ENCODE peak calls at places on chromosomes 13 and 19, in five cellular contexts. K is cardiac muscle cell; T is tibial artery; W is CD8-positive, alpha-beta T cell; O is PC-3. F is an unnamed sample.

GRCh38 chr19:52522555-52522954 is 4.9 kb upstream of the ZNF808 start:
- DNase-seq in K (no peak), O (no peak), W (no peak), T (no peak), F (peak; percentile 90)

GRCh38 chr19:31616031-31616430 is 266.8 kb upstream of the TSHZ3 start:
- DNase-seq in T (no peak), W (no peak), K (no peak), O (no peak), F (no peak)

GRCh38 chr13:42893346-42893745 is 98.7 kb downstream of the EPSTI1 start:
- DNase-seq in T (no peak), O (peak; percentile 21), K (no peak), W (no peak), F (no peak)

GRCh38 chr13:73981595-73981994 is 152.6 kb downstream of the KLF12 start:
- DNase-seq in W (no peak), T (no peak), O (no peak), K (no peak), F (no peak)

GRCh38 chr13:26246154-26246553 is 7.8 kb upstream of the CDK8 start:
- DNase-seq in O (no peak), K (no peak), W (no peak), T (no peak), F (no peak)

GRCh38 chr13:83996415-83996814 is 114.1 kb upstream of the SLITRK1 start:
- DNase-seq in W (no peak), T (no peak), K (no peak), O (no peak), F (no peak)

GRCh38 chr19:6527893-6528543 is 2.8 kb upstream of the TNFSF9 start:
- DNase-seq in W (no peak), K (no peak), T (no peak), O (no peak), F (no peak)

GRCh38 chr13:35592457-35592856 is 116.0 kb upstream of the MAB21L1 start:
- DNase-seq in W (no peak), O (no peak), T (no peak), K (no peak), F (no peak)

GRCh38 chr19:54667217-54667616 is 4.4 kb downstream of the LILRB4 start:
- DNase-seq in K (no peak), O (no peak), W (no peak), T (no peak), F (no peak)

GRCh38 chr13:43159007-43159406 is 135.6 kb downstream of the DNAJC15 start:
- DNase-seq in W (no peak), O (no peak), T (no peak), K (no peak), F (peak; percentile 54)

DNA sequence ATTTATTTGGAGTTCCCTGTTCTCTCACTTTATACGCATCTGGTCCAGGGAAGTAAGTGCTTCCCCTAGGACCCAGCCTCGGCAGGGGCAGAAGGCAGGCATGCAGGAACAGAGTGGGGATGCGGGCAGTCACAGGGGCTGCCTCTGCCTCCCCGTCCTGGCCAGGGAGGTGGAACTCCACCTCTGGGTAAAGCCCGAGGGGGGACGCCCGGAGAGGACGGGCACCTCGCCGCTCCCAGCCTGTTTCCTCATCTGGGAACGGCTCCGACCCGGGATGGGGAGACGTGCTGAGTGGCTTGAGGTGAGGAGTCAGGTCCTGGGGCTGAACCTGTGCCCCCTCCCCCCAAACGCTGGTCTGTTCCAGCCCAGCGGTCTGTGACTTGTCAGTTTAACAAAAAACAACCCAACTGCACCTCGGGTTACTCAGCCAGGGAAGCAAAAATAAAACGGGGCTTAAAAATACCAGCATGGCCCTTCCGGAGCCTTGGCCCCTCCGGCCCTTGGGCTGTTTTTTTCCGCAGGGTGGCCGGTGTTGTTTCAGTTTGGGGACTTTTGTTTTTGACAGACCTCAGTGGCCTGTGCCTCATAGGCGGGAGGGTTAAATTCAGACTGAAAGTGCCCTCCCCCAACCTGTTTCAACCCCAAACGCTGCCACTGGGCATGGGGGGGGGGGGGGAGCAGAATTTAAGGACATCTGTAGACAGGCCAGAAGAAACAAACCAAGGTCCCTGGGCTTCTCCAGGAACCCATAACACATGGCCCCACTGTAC is 4.1 kb downstream of the TCF3 start:
- DNase-seq in K (no peak), O (no peak), T (no peak), W (no peak), F (no peak)
- H3K4me1 ChIP-seq in K (no peaks in the 10 kb centered on the region), O (no peaks in the 10 kb centered on the region), T (peaks cover 28% of the 10 kb centered on the region), W (peaks cover 12% of the 10 kb centered on the region), F (peaks cover 10% of the 10 kb centered on the region)

GRCh38 chr19:47615230-47615629 is 6.3 kb downstream of the BICRA start:
- DNase-seq in O (no peak), T (no peak), K (no peak), W (no peak), F (no peak)

GRCh38 chr19:47610902-47611301 is 2.0 kb downstream of the BICRA start:
- DNase-seq in T (no peak), O (no peak), K (no peak), W (no peak), F (no peak)

GRCh38 chr19:47615714-47616113 is 6.8 kb downstream of the BICRA start:
- DNase-seq in T (no peak), W (no peak), K (no peak), O (no peak), F (no peak)

GRCh38 chr19:47614559-47614958 is 5.6 kb downstream of the BICRA start:
- DNase-seq in O (no peak), T (no peak), K (no peak), W (no peak), F (no peak)

DNA sequence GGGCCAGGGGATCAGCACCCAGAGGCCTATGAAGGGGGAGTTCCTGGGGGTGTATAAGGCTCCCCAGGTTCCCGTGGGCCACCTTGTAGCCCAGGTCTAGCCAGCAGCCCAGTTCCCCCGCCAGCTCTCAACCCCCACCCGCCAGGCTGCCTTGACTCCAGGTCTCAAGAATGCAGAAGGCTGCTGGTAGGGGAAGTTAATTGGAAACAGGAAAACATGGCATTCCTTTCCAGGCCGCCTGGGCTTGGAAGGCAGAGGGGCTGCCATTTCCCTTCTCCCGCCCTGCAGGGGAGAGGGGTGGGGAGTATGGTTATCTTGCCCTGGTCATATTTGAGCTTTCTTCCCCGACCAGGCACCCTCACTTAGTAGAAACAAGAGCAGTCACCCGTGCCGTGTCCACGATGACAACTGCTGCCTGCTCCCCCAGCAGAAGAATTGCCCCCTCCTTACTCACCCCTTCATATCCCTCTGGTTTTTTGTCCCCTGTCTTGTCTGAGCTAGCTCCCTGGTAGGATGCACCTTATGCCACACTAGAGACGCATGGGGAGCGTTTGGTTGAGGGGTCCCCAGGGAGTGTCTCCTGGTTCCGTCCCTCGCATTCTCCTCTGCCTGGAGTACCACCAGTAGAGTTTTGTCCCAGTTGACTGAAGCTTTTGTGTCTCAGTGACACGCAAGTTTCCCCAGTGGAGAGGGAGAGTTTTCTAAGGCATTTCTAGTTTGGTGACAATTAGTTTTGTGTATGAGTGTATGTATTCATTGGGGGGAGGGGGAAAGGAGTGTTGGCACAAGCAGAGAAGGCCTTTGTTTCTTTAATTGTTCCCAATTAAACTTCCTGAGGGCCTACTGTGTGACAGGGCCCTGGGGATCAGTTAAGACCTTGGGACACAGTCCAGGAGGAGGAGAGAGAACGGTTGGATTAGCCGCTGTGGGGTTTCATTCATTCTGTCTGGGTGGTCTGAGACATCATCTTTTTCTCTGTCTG is 4.5 kb downstream of the BICRA start:
- DNase-seq in W (no peak), O (no peak), K (peak; percentile 60), T (no peak), F (peak; percentile 94)
- H3K4me1 ChIP-seq in W (peaks cover 16% of the 10 kb centered on the region), O (peaks cover 8% of the 10 kb centered on the region), K (peaks cover 11% of the 10 kb centered on the region), T (peaks cover 34% of the 10 kb centered on the region), F (peaks cover 62% of the 10 kb centered on the region)

GRCh38 chr19:18735324-18735723 is 51.8 kb downstream of the CRTC1 start:
- DNase-seq in O (no peak), T (no peak), W (no peak), K (no peak), F (no peak)
- H3K4me1 ChIP-seq in O (no peaks in the 10 kb centered on the region), T (no peaks in the 10 kb centered on the region), W (no peaks in the 10 kb centered on the region), K (peaks cover 18% of the 10 kb centered on the region), F (no peaks in the 10 kb centered on the region)

DNA sequence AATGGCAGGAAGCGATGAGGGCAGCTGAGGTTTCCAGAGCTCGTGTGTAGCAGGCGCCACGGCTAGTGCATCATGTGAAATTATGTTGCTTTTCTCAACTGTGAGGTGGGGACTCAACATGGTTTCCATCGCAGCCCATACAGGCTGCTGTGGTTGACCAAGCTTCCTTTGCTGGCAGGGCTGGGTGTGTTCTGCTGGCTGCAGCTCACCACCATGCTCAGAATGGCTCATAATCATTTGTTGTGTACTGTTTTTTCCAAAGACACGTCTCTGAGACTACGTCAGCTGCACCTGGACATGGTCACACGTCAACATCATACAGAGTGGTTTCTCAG is 16.1 kb upstream of the RASA3 start:
- DNase-seq in O (no peak), W (peak; percentile 88), T (no peak), K (no peak), F (no peak)
- H3K4me1 ChIP-seq in O (peaks cover 15% of the 10 kb centered on the region), W (peaks cover 95% of the 10 kb centered on the region), T (no peaks in the 10 kb centered on the region), K (no peaks in the 10 kb centered on the region), F (no peaks in the 10 kb centered on the region)

GRCh38 chr19:5107432-5108122 is 138.7 kb downstream of the KDM4B start:
- DNase-seq in W (no peak), O (no peak), K (no peak), T (no peak), F (no peak)
- H3K4me1 ChIP-seq in W (no peaks in the 10 kb centered on the region), O (no peaks in the 10 kb centered on the region), K (peaks cover 24% of the 10 kb centered on the region), T (peaks cover 25% of the 10 kb centered on the region), F (no peaks in the 10 kb centered on the region)

GRCh38 chr13:99501952-99502310 is 659 bp downstream of the TM9SF2 start:
- DNase-seq in K (peak; percentile 39), T (no peak), W (no peak), O (peak; percentile 6), F (peak; percentile 26)
- H3K4me1 ChIP-seq in K (peaks cover 14% of the 10 kb centered on the region), T (peaks cover 38% of the 10 kb centered on the region), W (peaks cover 65% of the 10 kb centered on the region), O (peaks cover 56% of the 10 kb centered on the region), F (peaks cover 16% of the 10 kb centered on the region)

GRCh38 chr19:46786236-46787039 is 2.0 kb downstream of the SLC1A5 start:
- DNase-seq in T (peak; percentile 85), K (peak; percentile 32), O (peak; percentile 66), W (peak; percentile 81), F (peak; percentile 64)
- H3K4me1 ChIP-seq in T (peaks cover 29% of the 10 kb centered on the region), K (peaks cover 9% of the 10 kb centered on the region), O (peaks cover 21% of the 10 kb centered on the region), W (peaks cover 50% of the 10 kb centered on the region), F (peaks cover 28% of the 10 kb centered on the region)

GRCh38 chr13:110801044-110801443 is 87.5 kb downstream of the ING1 start:
- DNase-seq in K (no peak), O (no peak), T (peak; percentile 56), W (no peak), F (no peak)

GRCh38 chr13:110798595-110798994 is 85.1 kb downstream of the ING1 start:
- DNase-seq in K (no peak), W (no peak), O (no peak), T (peak; percentile 60), F (no peak)

GRCh38 chr13:110797230-110797877 is 83.9 kb downstream of the ING1 start:
- DNase-seq in W (no peak), T (peak; percentile 20), K (no peak), O (peak; percentile 42), F (peak; percentile 47)

GRCh38 chr13:110794209-110794608 is 80.7 kb downstream of the ING1 start:
- DNase-seq in W (no peak), T (no peak), K (no peak), O (no peak), F (no peak)

GRCh38 chr13:110799246-110800236 is 86.0 kb downstream of the ING1 start:
- DNase-seq in T (peak; percentile 71), K (no peak), W (no peak), O (no peak), F (no peak)
- H3K4me1 ChIP-seq in T (no peaks in the 10 kb centered on the region), K (no peaks in the 10 kb centered on the region), W (no peaks in the 10 kb centered on the region), O (no peaks in the 10 kb centered on the region), F (peaks cover 13% of the 10 kb centered on the region)

DNA sequence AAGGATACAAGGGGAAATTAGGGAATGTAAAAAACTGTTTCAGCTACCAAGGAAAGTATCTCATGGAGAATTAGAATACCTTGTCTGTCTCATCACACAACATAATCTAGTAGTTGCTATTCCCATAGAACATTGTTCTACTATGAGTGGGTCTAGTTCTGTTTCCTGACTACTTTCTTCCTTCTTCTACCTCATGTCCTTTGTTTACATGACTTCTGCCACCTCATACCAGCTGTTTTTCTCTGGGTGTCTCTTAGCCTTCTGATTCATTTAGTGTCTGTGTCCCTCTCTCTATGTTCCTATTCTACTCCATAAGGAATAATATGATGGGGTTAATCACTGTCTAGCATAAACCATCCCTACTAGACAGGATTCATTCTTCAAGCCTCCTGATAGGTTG is 887.3 kb downstream of the DIAPH3 start:
- DNase-seq in O (no peak), K (no peak), T (no peak), W (no peak), F (no peak)
- H3K4me1 ChIP-seq in O (no peaks in the 10 kb centered on the region), K (no peaks in the 10 kb centered on the region), T (no peaks in the 10 kb centered on the region), W (no peaks in the 10 kb centered on the region), F (peaks cover 4% of the 10 kb centered on the region)

F was measured in GM23338.